ENCODE peak calls at places on chromosomes 11 and 22, in nine cellular contexts. P is KBM-7, I is H54, D is AG08396, S is epithelial cell of esophagus, Q is pons, F is GM23338, T is NCI-H774, L is pulmonary artery endothelial cell. J is an unnamed sample.

GRCh38 chr22:42632096-42632495 is 8.3 kb downstream of the ATP5MGL start:
- DNase-seq in T (no peak), L (no peak), S (no peak), I (no peak), P (no peak), Q (no peak), F (peak), D (no peak), J (no peak)

GRCh38 chr11:72102631-72102945 is 509 bp downstream of the LAMTOR1 start:
- DNase-seq in Q (no peak), F (no peak), T (no peak), L (no peak), D (no peak), P (no peak), I (no peak), S (no peak), J (no peak)

GRCh38 chr11:22626573-22627239 is 1.1 kb upstream of the FANCF start:
- DNase-seq in Q (peak), T (no peak), P (no peak), F (no peak), L (no peak), I (no peak), S (no peak), D (no peak), J (no peak)

GRCh38 chr22:35552186-35552842 is 11.7 kb downstream of the RASD2 start:
- DNase-seq in P (peak), F (peak), D (peak), Q (no peak), T (no peak), S (no peak), L (no peak), I (peak), J (peak)

GRCh38 chr22:33492210-33492651 is 428.0 kb downstream of the LARGE1 start:
- DNase-seq in L (no peak), I (no peak), D (peak), F (peak), P (no peak), T (no peak), S (no peak), Q (no peak), J (no peak)

GRCh38 chr11:113684558-113684957 is 21.6 kb downstream of the TMPRSS5 start:
- DNase-seq in D (no peak), F (no peak), S (no peak), Q (no peak), P (no peak), T (no peak), L (no peak), I (no peak), J (no peak)

GRCh38 chr11:69220581-69221051 is 64.9 kb downstream of the SMIM38 start:
- DNase-seq in Q (no peak), T (no peak), I (no peak), L (no peak), D (no peak), P (no peak), F (no peak), S (peak), J (no peak)

GRCh38 chr11:132430352-132431091 is 1060.1 kb downstream of the NTM start:
- DNase-seq in S (no peak), Q (no peak), P (no peak), T (no peak), L (no peak), I (no peak), F (no peak), D (no peak), J (no peak)

GRCh38 chr11:12687740-12688139 is 13.5 kb downstream of the TEAD1 start:
- DNase-seq in Q (no peak), F (peak), P (no peak), S (no peak), I (no peak), D (no peak), L (no peak), T (no peak), J (no peak)

GRCh38 chr11:77075425-77075905 is 8.7 kb downstream of the CAPN5 start:
- DNase-seq in Q (no peak), L (no peak), D (no peak), P (no peak), T (no peak), F (no peak), S (no peak), I (no peak), J (no peak)

GRCh38 chr22:24039046-24039445 is 27.9 kb downstream of the CABIN1 start:
- DNase-seq in F (no peak), D (no peak), I (no peak), P (no peak), S (peak), T (no peak), Q (no peak), L (no peak), J (no peak)

GRCh38 chr22:31846161-31847115 is 92.6 kb downstream of the DEPDC5 start:
- DNase-seq in I (no peak), Q (no peak), S (no peak), F (peak), P (peak), T (no peak), D (peak), L (no peak), J (peak)

GRCh38 chr11:46696212-46696558 is 4.2 kb downstream of the ARHGAP1 start:
- DNase-seq in S (no peak), F (no peak), T (no peak), Q (peak), P (no peak), L (no peak), D (no peak), I (no peak), J (no peak)

GRCh38 chr11:70535191-70535971 is 137.1 kb downstream of the CTTN start:
- DNase-seq in D (no peak), S (no peak), Q (no peak), I (no peak), P (no peak), F (no peak), T (no peak), L (no peak), J (no peak)

J was measured in cardiac fibroblast.